ENCODE peak calls at places on chromosomes 6 and 20, in five cellular contexts. A is NCI-H146, W is KG1, K is BJ, T is activated gamma-delta T cell treated with Interleukin-2 at 50 U/mL for 16 hours. Q is an unnamed sample.

GRCh38 chr6:43120101-43120730 is 44.1 kb downstream of the PTK7 start:
- DNase-seq in A (no peak), W (no peak), K (no peak), T (no peak), Q (no peak)

GRCh38 chr6:692356-692851 is 535 bp downstream of the EXOC2 start:
- DNase-seq in A (peak; percentile 81), W (peak; percentile 28), K (no peak), T (peak; percentile 65), Q (no peak)

GRCh38 chr20:46087161-46087560 is 2.6 kb downstream of the NCOA5 start:
- DNase-seq in A (no peak), W (no peak), K (no peak), T (no peak), Q (no peak)

GRCh38 chr6:112372213-112372806 is 25.2 kb downstream of the RFPL4B start:
- DNase-seq in A (no peak), W (no peak), K (no peak), T (no peak), Q (no peak)

GRCh38 chr20:38213607-38213940 is 47.0 kb downstream of the KIAA1755 start:
- DNase-seq in A (no peak), W (no peak), K (no peak), T (no peak), Q (no peak)

GRCh38 chr20:62409935-62410741 is 3.1 kb upstream of the CABLES2 start:
- DNase-seq in A (peak; percentile 76), W (no peak), K (no peak), T (peak; percentile 22), Q (peak; percentile 26)

GRCh38 chr6:19613678-19614077 is 223.5 kb upstream of the ID4 start:
- DNase-seq in A (no peak), W (no peak), K (no peak), T (no peak), Q (no peak)

GRCh38 chr6:136657629-136658028 is 107.4 kb upstream of the MAP7 start:
- DNase-seq in A (no peak), W (no peak), K (no peak), T (no peak), Q (no peak)

GRCh38 chr6:157013649-157014365 is 236.6 kb downstream of the ARID1B start:
- DNase-seq in A (no peak), W (no peak), K (no peak), T (no peak), Q (no peak)

GRCh38 chr20:54118220-54119001 is 48.0 kb upstream of the BCAS1 start:
- DNase-seq in A (no peak), W (no peak), K (no peak), T (no peak), Q (no peak)

GRCh38 chr6:90003941-90004340 is 109.7 kb downstream of the GJA10 start:
- DNase-seq in A (no peak), W (no peak), K (no peak), T (no peak), Q (no peak)

GRCh38 chr6:4727671-4728435 is 48.4 kb upstream of the CDYL start:
- DNase-seq in A (no peak), W (no peak), K (no peak), T (no peak), Q (no peak)

GRCh38 chr6:81561731-81562130 is 190.8 kb downstream of the TENT5A start:
- DNase-seq in A (peak; percentile 17), W (no peak), K (no peak), T (no peak), Q (no peak)

GRCh38 chr6:16276991-16277981 is 38.9 kb downstream of the GMPR start:
- DNase-seq in A (peak; percentile 28), W (peak; percentile 2), K (peak; percentile 69), T (no peak), Q (peak; percentile 75)

GRCh38 chr6:53107091-53107490 is 41.5 kb downstream of the GCM1 start:
- DNase-seq in A (peak; percentile 57), W (no peak), K (no peak), T (no peak), Q (no peak)

GRCh38 chr6:107800564-107801164 is 23.4 kb downstream of the SCML4 start:
- DNase-seq in A (no peak), W (no peak), K (no peak), T (no peak), Q (no peak)

Q was measured in NCI-H460.